ENCODE peak calls at places on chromosomes 2 and 18, in nine cellular contexts. K is Right ventricle myocardium inferior; F is stimulated activated CD8-positive, alpha-beta memory T cell treated with anti-CD3 and anti-CD28 coated beads, Interleukin-12 subunit alpha, Interleukin-12 subunit beta, amount 100 ng/mL, for 1 hour; V is adipocyte; I is CD8-positive, alpha-beta T cell; J is activated T-helper 1 cell treated with Interleukin-2 at 50 U/mL for 16 hours; L is cardiac muscle cell; O is tibial artery; X is DND-41. A is an unnamed sample.

GRCh38 chr2:138922973-138923563 is 142.9 kb upstream of the NXPH2 start:
- DNase-seq in K (no peak), F (no peak), V (peak), I (no peak), J (no peak), L (peak), O (no peak), X (no peak), A (no peak)

GRCh38 chr2:236910966-236911495 is 174.7 kb upstream of the COPS8 start:
- DNase-seq in K (no peak), F (no peak), V (no peak), I (no peak), J (no peak), L (no peak), O (no peak), X (no peak), A (no peak)

GRCh38 chr2:108958632-108959341 is 30.2 kb downstream of the EDAR start:
- DNase-seq in K (no peak), F (no peak), V (no peak), I (no peak), J (no peak), L (peak), O (peak), X (no peak), A (no peak)

GRCh38 chr2:205769879-205770278 is 87.6 kb downstream of the NRP2 start:
- DNase-seq in K (no peak), F (no peak), V (no peak), I (no peak), J (no peak), L (no peak), O (no peak), X (no peak), A (no peak)

GRCh38 chr18:44093253-44093652 is 587.4 kb upstream of the SETBP1 start:
- DNase-seq in K (no peak), F (no peak), V (peak), I (no peak), J (no peak), L (no peak), O (no peak), X (no peak), A (no peak)

GRCh38 chr2:126703311-126703710 is 47.4 kb downstream of the GYPC start:
- DNase-seq in K (no peak), F (no peak), V (no peak), I (no peak), J (no peak), L (no peak), O (no peak), X (no peak), A (no peak)

GRCh38 chr2:174859563-174860169 is 95.4 kb upstream of the CHRNA1 start:
- DNase-seq in K (no peak), F (no peak), V (no peak), I (no peak), J (no peak), L (no peak), O (no peak), X (no peak), A (no peak)

GRCh38 chr2:176872406-176872805 is 340.2 kb upstream of the HNRNPA3 start:
- DNase-seq in K (no peak), F (no peak), V (no peak), I (no peak), J (no peak), L (no peak), O (no peak), X (no peak), A (no peak)

GRCh38 chr2:190159453-190159852 is 96.9 kb upstream of the MSTN start:
- DNase-seq in K (no peak), F (no peak), V (no peak), I (no peak), J (no peak), L (no peak), O (no peak), X (no peak), A (no peak)

GRCh38 chr2:30024281-30024680 is 102.9 kb upstream of the ALK start:
- DNase-seq in K (no peak), F (no peak), V (no peak), I (no peak), J (no peak), L (no peak), O (no peak), X (no peak), A (no peak)

GRCh38 chr2:16495812-16496211 is 169.8 kb downstream of the CYRIA start:
- DNase-seq in K (no peak), F (no peak), V (no peak), I (no peak), J (no peak), L (no peak), O (no peak), X (no peak), A (no peak)

GRCh38 chr18:36340232-36340631 is 42.7 kb downstream of the FHOD3 start:
- DNase-seq in K (no peak), F (no peak), V (no peak), I (no peak), J (no peak), L (no peak), O (no peak), X (no peak), A (no peak)